ENCODE peak calls at places on chromosomes 3 and 15, in nine cellular contexts. F, E, D, V, O, I, R, L and Z are unnamed samples.

GRCh38 chr3:145094355-145094941 is 1066.5 kb downstream of the PLOD2 start:
- DNase-seq in F (peak; percentile 3), E (peak; percentile 70), D (no peak), V (no peak), O (peak; percentile 76), I (no peak), R (peak; percentile 22), L (peak; percentile 27), Z (peak; percentile 13)

GRCh38 chr15:52709172-52709979 is 30.2 kb upstream of the ATOSA start:
- DNase-seq in F (no peak), E (no peak), D (no peak), V (no peak), O (peak; percentile 94), I (no peak), R (no peak), L (no peak), Z (no peak)

GRCh38 chr3:57896691-57897090 is 111.5 kb upstream of the FLNB start:
- DNase-seq in F (no peak), E (no peak), D (no peak), V (no peak), O (no peak), I (no peak), R (no peak), L (no peak), Z (no peak)

GRCh38 chr3:128143496-128143895 is 9.8 kb upstream of the EEFSEC start:
- DNase-seq in F (no peak), E (no peak), D (no peak), V (no peak), O (no peak), I (no peak), R (no peak), L (no peak), Z (no peak)

GRCh38 chr3:131526801-131527347 is 24.1 kb upstream of the MRPL3 start:
- DNase-seq in F (no peak), E (peak; percentile 40), D (peak; percentile 85), V (peak; percentile 74), O (peak; percentile 91), I (no peak), R (peak; percentile 50), L (no peak), Z (no peak)

GRCh38 chr3:194784341-194784740 is 98.7 kb downstream of the FAM43A start:
- DNase-seq in F (no peak), E (no peak), D (no peak), V (no peak), O (no peak), I (no peak), R (no peak), L (no peak), Z (no peak)

GRCh38 chr15:31307270-31308184 is 19.1 kb upstream of the KLF13 start:
- DNase-seq in F (no peak), E (no peak), D (peak; percentile 4), V (no peak), O (no peak), I (no peak), R (no peak), L (no peak), Z (no peak)

GRCh38 chr3:72576563-72576962 is 271.7 kb downstream of the SHQ1 start:
- DNase-seq in F (no peak), E (no peak), D (no peak), V (no peak), O (no peak), I (no peak), R (no peak), L (no peak), Z (no peak)

GRCh38 chr3:130760922-130761321 is 14.3 kb upstream of the PIK3R4 start:
- DNase-seq in F (no peak), E (no peak), D (no peak), V (no peak), O (no peak), I (no peak), R (no peak), L (no peak), Z (no peak)

GRCh38 chr3:102069211-102069662 is 219.9 kb downstream of the NFKBIZ start:
- DNase-seq in F (no peak), E (peak; percentile 79), D (no peak), V (no peak), O (no peak), I (no peak), R (peak; percentile 67), L (no peak), Z (peak; percentile 73)

GRCh38 chr3:122674339-122674738 is 6.3 kb upstream of the PARP14 start:
- DNase-seq in F (no peak), E (no peak), D (no peak), V (no peak), O (no peak), I (no peak), R (no peak), L (no peak), Z (no peak)

GRCh38 chr15:92305342-92305741 is 88.3 kb upstream of the ST8SIA2 start:
- DNase-seq in F (no peak), E (no peak), D (no peak), V (no peak), O (no peak), I (no peak), R (no peak), L (no peak), Z (no peak)

GRCh38 chr3:184651945-184652344 is 59.9 kb downstream of the MAGEF1 start:
- DNase-seq in F (no peak), E (no peak), D (no peak), V (no peak), O (no peak), I (no peak), R (no peak), L (no peak), Z (no peak)

GRCh38 chr3:168647582-168647981 is 551.9 kb upstream of the GOLIM4 start:
- DNase-seq in F (no peak), E (no peak), D (no peak), V (no peak), O (no peak), I (no peak), R (no peak), L (no peak), Z (no peak)

GRCh38 chr3:10286596-10287295 is 6.0 kb downstream of the GHRL start:
- DNase-seq in F (no peak), E (peak; percentile 68), D (peak; percentile 62), V (no peak), O (peak; percentile 56), I (peak; percentile 49), R (peak; percentile 11), L (peak; percentile 31), Z (peak; percentile 46)

GRCh38 chr3:111761309-111761795 is 97.7 kb upstream of the PHLDB2 start:
- DNase-seq in F (peak; percentile 60), E (peak; percentile 89), D (no peak), V (no peak), O (no peak), I (no peak), R (peak; percentile 68), L (peak; percentile 79), Z (peak; percentile 68)

GRCh38 chr3:13014755-13015285 is 58.4 kb downstream of the IQSEC1 start:
- DNase-seq in F (no peak), E (no peak), D (no peak), V (peak; percentile 59), O (no peak), I (no peak), R (no peak), L (no peak), Z (no peak)

GRCh38 chr3:192902481-192903023 is 15.1 kb downstream of the MB21D2 start:
- DNase-seq in F (no peak), E (no peak), D (no peak), V (no peak), O (no peak), I (no peak), R (no peak), L (no peak), Z (no peak)

GRCh38 chr3:104819333-104819732 is 547.4 kb upstream of the ALCAM start:
- DNase-seq in F (no peak), E (no peak), D (no peak), V (no peak), O (no peak), I (no peak), R (no peak), L (no peak), Z (no peak)
- TF ChIP-seq CTCF in F (no peak), E (no peak), D (no peak), V (no peak), O (no peak), I (no peak), R (no peak), L (no peak), Z (no peak)

GRCh38 chr15:67838789-67839332 is 984 bp downstream of the RNU6-1 start:
- DNase-seq in F (no peak), E (no peak), D (peak; percentile 79), V (peak; percentile 90), O (peak; percentile 93), I (peak; percentile 67), R (peak; percentile 35), L (no peak), Z (no peak)
- H3K4me3 ChIP-seq in F (no peak overlapping the region), E (peak overlapping the region; percentile 26), D (peak overlapping the region; percentile 88), V (peak overlapping the region; percentile 80), O (peak overlapping the region; percentile 66), I (peak overlapping the region; percentile 98), R (no peak overlapping the region), L (no peak overlapping the region), Z (no peak overlapping the region)

DNA sequence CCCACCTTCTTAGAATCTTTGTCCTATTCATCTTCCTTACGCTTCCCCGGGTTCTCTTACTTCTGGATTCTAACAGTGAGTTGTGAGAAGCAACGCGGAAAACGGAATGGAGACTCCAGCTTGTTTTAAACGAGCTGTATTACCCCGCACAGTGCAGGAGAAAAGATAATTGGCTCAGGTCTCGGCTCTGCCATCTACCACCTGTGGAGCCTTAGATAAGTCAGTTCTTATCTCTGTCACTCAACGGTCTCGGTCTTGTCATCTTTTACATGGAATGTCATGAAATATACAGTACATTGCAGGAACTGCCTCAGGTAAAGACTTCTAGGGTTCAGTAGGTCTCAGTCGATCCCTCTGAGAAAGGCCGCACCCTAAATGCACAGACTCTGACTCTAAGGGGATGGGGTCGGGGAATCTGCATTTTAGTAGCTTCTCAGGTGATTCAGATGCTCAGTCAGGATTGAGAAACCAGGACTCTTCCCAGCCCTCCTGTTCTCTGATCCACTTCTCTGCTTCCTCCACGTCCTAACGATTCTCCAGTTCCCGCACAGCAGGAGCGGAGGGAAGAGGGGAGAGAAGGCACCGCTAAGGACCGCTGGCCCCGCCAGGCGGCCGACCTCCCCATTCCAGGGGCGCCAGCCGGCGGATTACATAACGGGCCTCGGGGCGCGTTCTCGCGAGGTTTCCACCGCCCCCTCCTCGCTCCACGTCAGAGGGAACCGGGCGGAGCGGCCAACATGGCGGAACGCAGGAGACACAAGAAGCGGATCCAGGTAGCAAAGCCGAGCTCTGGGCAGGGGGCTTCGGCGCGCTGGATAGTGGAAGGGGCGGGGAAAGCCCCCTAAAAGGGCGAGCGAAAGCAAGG is at the start of gene SEC62:
- DNase-seq in F (no peak), E (peak; percentile 76), D (peak; percentile 96), V (peak; percentile 98), O (peak; percentile 97), I (peak; percentile 90), R (peak; percentile 90), L (peak; percentile 68), Z (peak; percentile 59)
- TF ChIP-seq CTCF in F (peak; percentile 59), E (peak; percentile 18), D (peak; percentile 18), V (peak; percentile 25), O (peak; percentile 59), I (peak; percentile 23), R (peak; percentile 48), L (no peak), Z (peak; percentile 43)

DNA sequence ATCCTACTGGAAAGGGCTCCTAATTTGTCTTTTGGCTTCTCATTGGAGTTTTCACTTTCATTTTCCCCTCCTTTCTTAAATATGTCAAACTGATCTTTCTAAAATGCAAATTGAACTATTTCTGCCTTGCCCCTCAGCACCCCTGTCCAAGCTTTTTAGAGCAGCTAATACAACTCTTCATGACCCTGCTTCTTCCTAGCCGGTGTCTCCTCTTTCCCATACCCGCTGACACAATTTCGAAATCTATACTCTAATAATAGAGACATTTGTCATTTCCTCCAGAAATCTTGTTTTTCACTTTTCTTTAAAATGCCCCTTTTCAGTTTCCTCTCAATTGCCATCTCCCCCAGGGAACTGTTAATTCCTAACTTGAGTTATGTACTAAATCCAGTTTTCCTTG is 2.9 kb upstream of the EPHA3 start:
- DNase-seq in F (no peak), E (no peak), D (no peak), V (no peak), O (no peak), I (no peak), R (no peak), L (no peak), Z (no peak)
- H3K4me3 ChIP-seq in F (no peak overlapping the region), E (no peak overlapping the region), D (no peak overlapping the region), V (no peak overlapping the region), O (no peak overlapping the region), I (no peak overlapping the region), R (no peak overlapping the region), L (no peak overlapping the region), Z (no peak overlapping the region)